ENCODE peak calls at places on chromosomes 13 and 19, in four cellular contexts. O, Q, N and B are unnamed samples.

GRCh38 chr19:33396701-33397535 is 23.4 kb downstream of the CEBPG start:
- DNase-seq in O (no peak), Q (no peak), N (peak; percentile 27), B (peak; percentile 95)

GRCh38 chr13:29934531-29935308 is 84.3 kb upstream of the UBL3 start:
- DNase-seq in O (no peak), Q (no peak), N (no peak), B (no peak)

GRCh38 chr13:61024046-61024445 is 391.6 kb downstream of the PCDH20 start:
- DNase-seq in O (no peak), Q (no peak), N (no peak), B (no peak)

GRCh38 chr13:113074876-113075275 is 30.7 kb upstream of the F7 start:
- DNase-seq in O (no peak), Q (no peak), N (no peak), B (no peak)

GRCh38 chr19:8831832-8832131 is 322 bp downstream of the ZNF558 start:
- DNase-seq in O (no peak), Q (no peak), N (no peak), B (no peak)

GRCh38 chr19:5166262-5166661 is 174.3 kb downstream of the PTPRS start:
- DNase-seq in O (no peak), Q (no peak), N (no peak), B (peak; percentile 66)

GRCh38 chr13:99406799-99407201 is 94.5 kb upstream of the TM9SF2 start:
- DNase-seq in O (no peak), Q (no peak), N (no peak), B (no peak)

GRCh38 chr13:49629196-49629938 is 1.1 kb downstream of the ARL11 start:
- DNase-seq in O (no peak), Q (no peak), N (no peak), B (no peak)

GRCh38 chr19:49950956-49951526 is 9.9 kb downstream of the SIGLEC11 start:
- DNase-seq in O (no peak), Q (no peak), N (no peak), B (no peak)

GRCh38 chr19:2164020-2164988 is 571 bp downstream of the DOT1L start:
- DNase-seq in O (no peak), Q (no peak), N (no peak), B (no peak)

GRCh38 chr19:40129425-40129824 is 38.7 kb upstream of the ZNF780A start:
- DNase-seq in O (no peak), Q (no peak), N (no peak), B (no peak)

GRCh38 chr19:40605201-40605971 is 4.2 kb downstream of the LTBP4 start:
- DNase-seq in O (peak; percentile 48), Q (no peak), N (peak; percentile 78), B (peak; percentile 22)

GRCh38 chr13:50700664-50701266 is 142.7 kb downstream of the DLEU7 start:
- DNase-seq in O (no peak), Q (no peak), N (no peak), B (no peak)

GRCh38 chr13:76884571-76885202 is 1.5 kb downstream of the KCTD12 start:
- DNase-seq in O (no peak), Q (no peak), N (peak; percentile 18), B (no peak)

GRCh38 chr13:92433386-92433785 is 793.2 kb upstream of the GPC6 start:
- DNase-seq in O (no peak), Q (no peak), N (no peak), B (no peak)

GRCh38 chr13:50318887-50319286 is 303.6 kb downstream of the KCNRG start:
- DNase-seq in O (no peak), Q (no peak), N (no peak), B (no peak)

GRCh38 chr19:41232686-41233085 is 13.7 kb downstream of the AXL start:
- DNase-seq in O (no peak), Q (no peak), N (no peak), B (no peak)

GRCh38 chr13:76380436-76381065 is 505.7 kb downstream of the KCTD12 start:
- DNase-seq in O (no peak), Q (no peak), N (no peak), B (no peak)

GRCh38 chr19:39623946-39624345 is 21.6 kb downstream of the LGALS13 start:
- DNase-seq in O (no peak), Q (no peak), N (no peak), B (no peak)

GRCh38 chr13:113930711-113931637 is 42.9 kb downstream of the C13orf46 start:
- DNase-seq in O (peak; percentile 44), Q (no peak), N (no peak), B (no peak)

GRCh38 chr13:31790992-31791391 is 51.7 kb downstream of the RXFP2 start:
- DNase-seq in O (no peak), Q (no peak), N (no peak), B (no peak)

GRCh38 chr13:41520699-41521630 is 63.6 kb downstream of the RGCC start:
- DNase-seq in O (no peak), Q (no peak), N (no peak), B (no peak)

GRCh38 chr19:7840629-7841028 is 10.6 kb downstream of the EVI5L start:
- DNase-seq in O (no peak), Q (no peak), N (no peak), B (no peak)

GRCh38 chr19:43470288-43470687 is 4.9 kb upstream of the LYPD3 start:
- DNase-seq in O (no peak), Q (no peak), N (peak; percentile 42), B (no peak)

GRCh38 chr19:14440049-14440448 is 6.9 kb downstream of the PKN1 start:
- DNase-seq in O (peak; percentile 37), Q (no peak), N (no peak), B (no peak)

GRCh38 chr19:15548648-15549047 is 40.3 kb downstream of the CYP4F22 start:
- DNase-seq in O (no peak), Q (no peak), N (no peak), B (no peak)
- TF ChIP-seq TCF12 in O (no peak), Q (no peak), N (no peak), B (no peak)

DNA sequence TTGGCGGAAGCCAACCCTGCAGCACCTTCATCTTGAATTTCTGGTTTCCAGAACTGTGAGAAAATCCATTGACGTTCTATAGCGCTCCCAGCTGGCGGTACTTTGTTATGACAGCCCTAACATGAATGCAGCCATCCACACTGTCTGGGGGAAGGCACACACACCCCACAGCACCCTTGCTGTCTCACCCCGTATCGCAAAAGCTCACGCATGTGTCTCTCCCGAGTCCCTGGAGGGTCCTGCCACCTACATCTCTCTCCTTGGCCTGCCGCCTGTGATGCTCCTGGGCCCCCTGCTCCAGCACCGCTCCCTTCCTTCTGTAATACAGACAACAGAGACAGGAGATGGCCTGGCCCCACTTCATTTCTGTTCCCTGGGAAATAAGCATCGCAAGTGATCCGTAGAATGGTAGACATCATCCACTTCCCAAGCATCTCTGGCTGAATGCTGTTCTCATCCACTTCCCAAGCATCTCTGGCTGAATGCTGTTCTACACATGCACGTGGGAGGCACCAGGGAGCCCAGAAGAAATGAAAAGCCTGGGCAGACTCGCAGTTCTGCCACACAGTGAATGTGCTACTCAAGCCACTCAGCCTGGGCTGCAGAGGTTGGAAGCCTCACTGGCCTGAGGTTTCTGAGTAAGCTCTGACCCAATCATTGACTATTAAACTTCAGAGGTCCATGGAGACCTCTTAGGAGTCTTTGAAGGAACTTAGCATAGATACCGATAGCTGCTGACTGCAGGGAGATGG is 29.6 kb downstream of the EPN1 start:
- DNase-seq in O (no peak), Q (no peak), N (no peak), B (no peak)
- TF ChIP-seq TCF12 in O (no peak), Q (no peak), N (no peak), B (no peak)

DNA sequence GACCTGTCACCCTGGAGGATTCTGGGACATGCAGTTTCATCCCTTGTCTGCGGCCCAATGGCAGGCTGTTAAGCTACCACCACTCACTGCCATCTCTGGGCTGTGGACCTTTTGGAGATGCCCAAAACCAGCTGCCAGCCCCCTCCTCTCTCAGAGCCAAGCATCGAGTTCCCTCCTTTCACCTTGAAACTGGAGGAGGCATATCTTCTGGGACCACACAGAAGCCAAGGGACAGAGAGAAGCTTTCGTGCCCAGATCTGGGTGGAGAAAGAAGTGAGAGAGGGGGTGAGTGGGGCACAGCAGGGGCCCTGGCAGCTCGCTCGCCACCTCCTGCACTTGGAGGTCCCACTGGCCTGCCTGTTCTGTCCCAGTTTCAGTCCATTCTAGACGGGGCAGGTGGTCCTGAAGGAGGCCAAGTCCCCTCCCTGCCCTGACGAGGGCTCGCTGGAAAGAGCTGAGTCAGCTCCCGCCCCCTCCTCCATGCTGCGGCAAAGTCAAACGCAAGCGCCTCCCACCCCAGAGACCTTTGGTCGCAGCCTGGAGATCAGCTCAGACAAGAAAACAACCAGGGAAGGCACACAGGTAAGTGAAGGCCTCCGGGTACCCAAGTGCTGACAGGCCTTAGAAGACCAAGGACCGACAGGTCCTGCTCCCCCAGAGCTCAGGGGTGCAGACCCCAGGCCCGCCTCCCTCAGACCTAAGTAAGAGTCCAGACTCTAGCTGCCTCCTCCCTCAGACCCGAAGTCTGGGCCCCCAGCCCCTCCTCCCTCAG is 3.8 kb downstream of the BCAT2 start:
- DNase-seq in O (no peak), Q (no peak), N (peak; percentile 19), B (peak; percentile 88)
- TF ChIP-seq TCF12 in O (no peak), Q (no peak), N (no peak), B (no peak)

GRCh38 chr19:58577581-58578429 is 4.7 kb upstream of the MZF1 start:
- DNase-seq in O (no peak), Q (no peak), N (no peak), B (no peak)
- TF ChIP-seq TCF12 in O (no peak), Q (no peak), N (no peak), B (no peak)